ENCODE peak calls at places on chromosome 20, in five cellular contexts. X is AG04450, A is GM23248, U is breast epithelium, T is iPS DF 6.9. G is an unnamed sample.
A peak's percentile ranks its signal among the peaks of the same experiment; 100 is the strongest.

GRCh38 chr20:37362821-37363220 is 16.9 kb downstream of the SRC start:
- DNase-seq in X (no peak), A (no peak), U (no peak), T (no peak), G (no peak)

GRCh38 chr20:34538671-34539123 is 19.8 kb upstream of the MAP1LC3A start:
- DNase-seq in X (no peak), A (peak; percentile 84), U (no peak), T (no peak), G (peak; percentile 61)

GRCh38 chr20:47821481-47822100 is 36.3 kb upstream of the SULF2 start:
- DNase-seq in X (no peak), A (peak; percentile 32), U (no peak), T (no peak), G (no peak)

GRCh38 chr20:10651227-10651990 is 22.4 kb downstream of the JAG1 start:
- DNase-seq in X (no peak), A (peak; percentile 15), U (no peak), T (no peak), G (no peak)

GRCh38 chr20:49853640-49854039 is 41.0 kb downstream of the SLC9A8 start:
- DNase-seq in X (peak; percentile 32), A (peak; percentile 74), U (no peak), T (no peak), G (no peak)

GRCh38 chr20:3738109-3739053 is 5.9 kb downstream of the HSPA12B start:
- DNase-seq in X (no peak), A (no peak), U (no peak), T (no peak), G (no peak)

GRCh38 chr20:31909253-31910070 is 39.0 kb downstream of the TTLL9 start:
- DNase-seq in X (no peak), A (no peak), U (no peak), T (no peak), G (no peak)

GRCh38 chr20:25296094-25297093 is 48.5 kb downstream of the PYGB start:
- DNase-seq in X (no peak), A (peak; percentile 71), U (no peak), T (no peak), G (no peak)

GRCh38 chr20:47337413-47337812 is 19.1 kb downstream of the ZMYND8 start:
- DNase-seq in X (no peak), A (no peak), U (no peak), T (no peak), G (no peak)

GRCh38 chr20:12984069-12984765 is 24.6 kb upstream of the SPTLC3 start:
- DNase-seq in X (no peak), A (no peak), U (no peak), T (no peak), G (no peak)

GRCh38 chr20:53369871-53370270 is 223.8 kb downstream of the ZNF217 start:
- DNase-seq in X (no peak), A (no peak), U (no peak), T (no peak), G (no peak)

GRCh38 chr20:58760881-58761280 is 68.3 kb downstream of the NPEPL1 start:
- DNase-seq in X (no peak), A (no peak), U (no peak), T (no peak), G (no peak)

GRCh38 chr20:61445741-61446140 is 193.7 kb downstream of the CDH4 start:
- DNase-seq in X (no peak), A (no peak), U (no peak), T (no peak), G (no peak)

GRCh38 chr20:53809728-53810365 is 216.2 kb upstream of the ZNF217 start:
- DNase-seq in X (no peak), A (no peak), U (no peak), T (no peak), G (no peak)

GRCh38 chr20:28562510-28562898 is 2695.0 kb upstream of the DEFB115 start:
- DNase-seq in X (peak; percentile 41), A (peak; percentile 89), U (no peak), T (no peak), G (no peak)
- H3K9me3 ChIP-seq in X (peaks cover 28% of the 10 kb centered on the region), A (no peaks in the 10 kb centered on the region), U (peaks cover 7% of the 10 kb centered on the region), T (peaks cover 2% of the 10 kb centered on the region), G (no peaks in the 10 kb centered on the region)

GRCh38 chr20:63738687-63739128 is 868 bp upstream of the SLC2A4RG start:
- DNase-seq in X (no peak), A (peak; percentile 56), U (no peak), T (no peak), G (no peak)
- H3K27ac ChIP-seq in X (no peak overlapping the region), A (no peak overlapping the region), U (peak overlapping the region; percentile 93), T (no peak overlapping the region), G (no peak overlapping the region)

DNA sequence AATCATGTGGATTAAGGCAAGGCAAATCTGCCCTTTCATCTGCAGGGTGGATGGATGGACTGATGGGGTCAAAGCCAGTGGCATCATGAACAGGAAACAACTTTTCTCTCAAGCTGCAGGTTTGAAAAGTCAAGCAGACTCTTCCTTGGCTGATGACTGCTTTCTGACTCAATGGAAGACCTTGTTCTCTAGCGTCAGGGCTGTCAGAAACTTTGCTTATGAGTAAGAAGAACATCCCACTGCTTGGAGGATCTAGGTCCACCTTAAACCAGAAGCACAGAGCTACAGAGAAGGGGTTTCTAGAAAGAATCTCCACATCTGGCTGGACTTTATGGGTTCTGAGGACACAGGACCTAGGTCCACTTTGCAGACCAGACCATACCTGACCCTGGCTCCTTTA is 36.3 kb upstream of the CST5 start:
- DNase-seq in X (no peak), A (peak; percentile 24), U (no peak), T (no peak), G (no peak)
- H3K27me3 ChIP-seq in X (no peaks in the 10 kb centered on the region), A (peaks cover 9% of the 10 kb centered on the region), U (peaks cover 6% of the 10 kb centered on the region), T (no peaks in the 10 kb centered on the region), G (no peaks in the 10 kb centered on the region)

GRCh38 chr20:29408034-29408695 is 1849.3 kb upstream of the DEFB115 start:
- DNase-seq in X (no peak), A (no peak), U (no peak), T (no peak), G (no peak)
- H3K9me3 ChIP-seq in X (peaks cover 55% of the 10 kb centered on the region), A (no peaks in the 10 kb centered on the region), U (peaks cover 36% of the 10 kb centered on the region), T (peaks cover 10% of the 10 kb centered on the region), G (no peaks in the 10 kb centered on the region)

GRCh38 chr20:36320261-36320897 is 14.2 kb downstream of the DLGAP4 start:
- DNase-seq in X (no peak), A (no peak), U (no peak), T (no peak), G (no peak)

GRCh38 chr20:36319356-36320260 is 13.5 kb downstream of the DLGAP4 start:
- DNase-seq in X (no peak), A (peak; percentile 24), U (no peak), T (no peak), G (no peak)

GRCh38 chr20:36318166-36318565 is 12.0 kb downstream of the DLGAP4 start:
- DNase-seq in X (no peak), A (no peak), U (no peak), T (no peak), G (no peak)

GRCh38 chr20:36315545-36316351 is 9.6 kb downstream of the DLGAP4 start:
- DNase-seq in X (no peak), A (no peak), U (no peak), T (no peak), G (no peak)

GRCh38 chr20:36317675-36318074 is 11.5 kb downstream of the DLGAP4 start:
- DNase-seq in X (no peak), A (no peak), U (no peak), T (no peak), G (no peak)
- H3K27ac ChIP-seq in X (no peak overlapping the region), A (no peak overlapping the region), U (no peak overlapping the region), T (no peak overlapping the region), G (no peak overlapping the region)